ENCODE peak calls at places on chromosomes 6 and 20, in four cellular contexts. K is AG10803, L is BE2C, T is heart left ventricle. I is an unnamed sample.

GRCh38 chr6:166769648-166770047 is 142.6 kb upstream of the RPS6KA2 start:
- DNase-seq in L (no peak), K (no peak), T (no peak), I (no peak)

GRCh38 chr6:36599791-36600209 is 5.6 kb downstream of the SRSF3 start:
- DNase-seq in T (peak; percentile 22), K (peak; percentile 45), L (peak; percentile 66), I (no peak)

GRCh38 chr6:37283268-37283667 is 25.3 kb upstream of the TMEM217 start:
- DNase-seq in T (no peak), L (no peak), K (peak; percentile 58), I (no peak)

GRCh38 chr6:106116125-106116524 is 30.0 kb downstream of the PRDM1 start:
- DNase-seq in T (peak; percentile 32), L (no peak), K (peak; percentile 73), I (no peak)

GRCh38 chr6:41488392-41489129 is 57.6 kb upstream of the FOXP4 start:
- DNase-seq in K (peak; percentile 67), L (no peak), T (no peak), I (no peak)

GRCh38 chr6:166007349-166008263 is 160.0 kb downstream of the TBXT start:
- DNase-seq in K (peak; percentile 75), L (peak; percentile 67), T (peak; percentile 68), I (no peak)

GRCh38 chr20:38272398-38272797 is 11.9 kb upstream of the KIAA1755 start:
- DNase-seq in T (no peak), K (peak; percentile 64), L (no peak), I (no peak)

GRCh38 chr20:34976286-34976685 is 20.6 kb downstream of the MYH7B start:
- DNase-seq in L (no peak), K (no peak), T (no peak), I (no peak)

GRCh38 chr6:24228681-24229255 is 102.8 kb downstream of the NRSN1 start:
- DNase-seq in L (no peak), K (peak; percentile 60), T (no peak), I (no peak)

GRCh38 chr20:31565699-31566331 is 39.3 kb upstream of the ID1 start:
- DNase-seq in T (no peak), L (no peak), K (no peak), I (no peak)

GRCh38 chr6:40166963-40167362 is 232.7 kb upstream of the MOCS1 start:
- DNase-seq in K (no peak), L (no peak), T (no peak), I (no peak)

GRCh38 chr6:75815756-75816155 is 66.7 kb downstream of the MYO6 start:
- DNase-seq in T (no peak), L (no peak), K (peak; percentile 55), I (no peak)

GRCh38 chr6:142843344-142843743 is 101.6 kb downstream of the HIVEP2 start:
- DNase-seq in K (no peak), L (no peak), T (no peak), I (no peak)

GRCh38 chr20:62176866-62177265 is 6.0 kb upstream of the MTG2 start:
- DNase-seq in T (no peak), L (peak; percentile 30), K (no peak), I (no peak)

GRCh38 chr6:75893058-75893775 is 144.2 kb downstream of the MYO6 start:
- DNase-seq in T (no peak), K (peak; percentile 80), L (no peak), I (peak; percentile 50)

GRCh38 chr6:122789862-122790739 is 1.0 kb downstream of the SMPDL3A start:
- DNase-seq in L (peak; percentile 30), T (no peak), K (peak; percentile 11), I (no peak)

GRCh38 chr6:145903356-145904102 is 60.6 kb downstream of the SHPRH start:
- DNase-seq in L (no peak), K (peak; percentile 3), T (no peak), I (no peak)

GRCh38 chr6:125300992-125301434 is 754 bp downstream of the HDDC2 start:
- DNase-seq in K (peak; percentile 62), L (no peak), T (no peak), I (no peak)

GRCh38 chr20:56212071-56212470 is 36.5 kb upstream of the MC3R start:
- DNase-seq in T (no peak), K (no peak), L (no peak), I (no peak)

GRCh38 chr6:4078830-4079471 is at the start of gene FAM217A:
- DNase-seq in T (no peak), K (no peak), L (no peak), I (no peak)

GRCh38 chr6:31764239-31764638 is 1.8 kb downstream of the SAPCD1 start:
- DNase-seq in L (no peak), K (no peak), T (no peak), I (no peak)

GRCh38 chr6:31763617-31763940 is 1.1 kb downstream of the SAPCD1 start:
- DNase-seq in K (peak; percentile 83), L (no peak), T (peak; percentile 34), I (no peak)

GRCh38 chr6:31767096-31767645 is 4.7 kb downstream of the SAPCD1 start:
- DNase-seq in K (no peak), L (no peak), T (no peak), I (no peak)

GRCh38 chr6:31765559-31765909 is 3.1 kb downstream of the SAPCD1 start:
- DNase-seq in K (no peak), L (no peak), T (no peak), I (no peak)

GRCh38 chr6:31765910-31766794 is 3.7 kb downstream of the SAPCD1 start:
- DNase-seq in T (no peak), K (no peak), L (peak; percentile 66), I (no peak)
- H3K4me3 ChIP-seq in T (peak overlapping the region; percentile 38), K (peak overlapping the region; percentile 39), L (peak overlapping the region; percentile 44), I (peak overlapping the region; percentile 9)

GRCh38 chr6:139374357-139375238 is at the start of gene CITED2:
- DNase-seq in K (peak; percentile 97), L (peak; percentile 91), T (peak; percentile 92), I (peak; percentile 94)

GRCh38 chr6:139378226-139378625 is 3.8 kb upstream of the CITED2 start:
- DNase-seq in L (no peak), K (no peak), T (no peak), I (no peak)

GRCh38 chr6:139376054-139376355 is 1.6 kb upstream of the CITED2 start:
- DNase-seq in L (no peak), T (peak; percentile 50), K (peak; percentile 79), I (no peak)

GRCh38 chr6:139375239-139376053 is 998 bp upstream of the CITED2 start:
- DNase-seq in K (peak; percentile 100), T (peak; percentile 90), L (peak; percentile 87), I (peak; percentile 99)

GRCh38 chr6:139376604-139377218 is 2.3 kb upstream of the CITED2 start:
- DNase-seq in T (peak; percentile 31), K (peak; percentile 88), L (no peak), I (no peak)
- TF ChIP-seq CTCF in T (no peak), K (peak; percentile 38), L (no peak), I (peak; percentile 19)

DNA sequence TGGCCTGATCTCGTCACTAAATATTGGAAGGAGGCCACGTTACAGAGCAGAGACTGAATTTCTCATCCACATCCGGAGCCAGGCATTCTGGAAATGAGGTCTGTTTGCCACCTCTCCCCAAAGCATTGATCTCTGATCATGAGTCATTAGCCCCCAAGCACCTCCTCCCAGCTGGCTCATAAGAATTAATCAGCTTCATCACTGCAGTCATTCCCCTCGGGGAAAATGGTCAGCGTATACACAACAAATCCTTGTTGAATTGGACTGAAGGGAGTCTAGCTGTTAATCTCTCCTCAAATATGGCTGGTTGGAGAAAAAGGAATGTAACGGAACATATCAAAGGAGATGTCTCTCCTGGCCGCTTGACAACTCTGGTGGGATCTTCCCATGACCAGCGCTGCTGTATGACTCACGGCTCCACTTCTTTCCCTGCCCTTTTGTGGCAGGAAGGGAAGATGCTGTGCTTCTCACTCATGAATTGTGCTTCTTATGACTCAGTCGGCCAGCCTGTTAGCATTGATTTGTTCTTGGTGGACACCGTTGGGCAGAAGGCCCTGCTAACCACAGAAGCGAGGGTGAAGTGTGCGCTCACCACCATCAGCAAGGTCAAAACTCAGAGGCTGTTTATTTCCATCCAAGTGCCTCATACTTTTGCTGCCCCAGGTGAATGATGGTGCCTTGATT is 76.7 kb downstream of the RNF182 start:
- DNase-seq in L (peak; percentile 63), T (no peak), K (peak; percentile 98), I (peak; percentile 87)
- H3K4me3 ChIP-seq in L (peak overlapping the region; percentile 34), T (no peak overlapping the region), K (peak overlapping the region; percentile 31), I (no peak overlapping the region)

GRCh38 chr6:162852810-162853577 is 125.2 kb downstream of the PACRG start:
- DNase-seq in L (no peak), T (no peak), K (no peak), I (no peak)

GRCh38 chr6:162857321-162857720 is 129.5 kb downstream of the PACRG start:
- DNase-seq in K (no peak), L (no peak), T (no peak), I (no peak)

GRCh38 chr6:162854228-162854627 is 126.5 kb downstream of the PACRG start:
- DNase-seq in L (no peak), K (no peak), T (no peak), I (no peak)

GRCh38 chr6:162854734-162855191 is 127.0 kb downstream of the PACRG start:
- DNase-seq in T (no peak), K (no peak), L (no peak), I (no peak)

GRCh38 chr6:162856885-162857284 is 129.1 kb downstream of the PACRG start:
- DNase-seq in K (peak; percentile 82), L (peak; percentile 71), T (peak; percentile 40), I (peak; percentile 55)
- TF ChIP-seq CTCF in K (peak; percentile 86), L (peak; percentile 87), T (peak; percentile 58), I (peak; percentile 77)

GRCh38 chr6:82744286-82745015 is 321.2 kb downstream of the UBE3D start:
- DNase-seq in K (no peak), L (no peak), T (no peak), I (no peak)
- H3K4me3 ChIP-seq in K (no peak overlapping the region), L (no peak overlapping the region), T (no peak overlapping the region), I (no peak overlapping the region)

DNA sequence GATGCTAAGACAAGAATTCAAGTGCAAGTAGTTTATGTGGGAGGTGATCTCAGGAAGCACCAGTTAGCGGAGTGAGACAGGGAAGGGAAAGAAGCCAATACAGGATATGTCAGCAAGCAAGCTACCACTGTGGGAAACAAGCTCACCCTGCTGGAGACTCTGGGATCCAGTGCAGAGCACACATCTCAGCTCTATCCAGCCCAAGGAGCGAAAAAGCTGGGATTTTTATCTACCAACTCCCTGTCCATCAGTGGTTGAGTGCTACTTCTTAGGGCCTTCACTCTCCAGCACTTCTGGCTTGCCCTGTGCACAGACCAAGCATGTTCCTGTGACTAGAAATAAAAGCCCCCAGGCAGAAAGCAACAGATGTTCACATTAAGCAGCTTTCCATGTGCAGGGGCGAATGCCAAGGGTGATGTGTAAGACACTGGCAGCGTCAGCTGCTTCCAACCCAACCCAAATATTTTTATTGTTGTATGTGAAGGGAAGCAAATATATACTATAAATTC is 10.8 kb upstream of the RNF24 start:
- DNase-seq in K (peak; percentile 87), L (peak; percentile 41), T (peak; percentile 60), I (no peak)
- TF ChIP-seq CTCF in K (peak; percentile 68), L (peak; percentile 22), T (peak; percentile 12), I (peak; percentile 64)

DNA sequence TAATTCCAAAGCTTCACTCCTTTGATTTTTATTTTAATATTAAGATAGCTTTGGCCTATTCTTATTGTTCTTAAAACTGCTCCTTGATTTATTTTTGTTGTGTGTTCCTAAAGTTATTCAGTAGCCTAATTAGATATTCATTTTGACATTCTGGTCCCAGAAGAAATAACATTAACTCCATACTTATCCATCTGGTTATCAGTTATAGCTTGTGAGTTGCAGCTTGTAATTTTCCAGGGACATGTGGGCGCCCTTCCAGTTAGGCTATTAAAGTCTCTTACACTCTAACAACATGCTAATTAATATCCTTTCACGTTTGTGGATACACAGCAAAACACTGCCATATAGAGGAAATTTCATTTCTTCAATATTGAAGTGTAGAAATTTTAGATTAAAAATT is 987.5 kb downstream of the HACE1 start:
- DNase-seq in L (peak; percentile 42), K (no peak), T (no peak), I (no peak)
- H3K4me3 ChIP-seq in L (no peak overlapping the region), K (no peak overlapping the region), T (no peak overlapping the region), I (no peak overlapping the region)